ENCODE peak calls at places on chromosomes 1 and 21, in ten cellular contexts. R, V, K, O, A, T, J, I, Q and E are unnamed samples.

GRCh38 chr1:174818951-174819350 is 180.8 kb upstream of the CACYBP start:
- DNase-seq in R (no peak), V (no peak), K (no peak), O (no peak), A (no peak), T (no peak), J (peak; percentile 18), I (peak; percentile 62), Q (peak; percentile 37), E (no peak)

GRCh38 chr1:20411196-20411980 is 74.6 kb downstream of the CAMK2N1 start:
- DNase-seq in R (no peak), V (peak; percentile 58), K (no peak), O (no peak), A (no peak), T (no peak), J (peak; percentile 98), I (peak; percentile 94), Q (peak; percentile 99), E (peak; percentile 68)

GRCh38 chr21:38511662-38512243 is 13.5 kb upstream of the ERG start:
- DNase-seq in R (no peak), V (no peak), K (no peak), O (no peak), A (no peak), T (no peak), J (no peak), I (peak; percentile 9), Q (no peak), E (no peak)

GRCh38 chr1:204398197-204399125 is 13.2 kb downstream of the PPP1R15B start:
- DNase-seq in R (no peak), V (no peak), K (peak; percentile 89), O (no peak), A (peak; percentile 79), T (peak; percentile 82), J (peak; percentile 75), I (peak; percentile 100), Q (peak; percentile 72), E (peak; percentile 76)

GRCh38 chr1:212980123-212980800 is 29.9 kb downstream of the VASH2 start:
- DNase-seq in R (no peak), V (no peak), K (peak; percentile 76), O (no peak), A (no peak), T (no peak), J (peak; percentile 54), I (no peak), Q (peak; percentile 48), E (no peak)

GRCh38 chr1:9384751-9385245 is 92.1 kb downstream of the SPSB1 start:
- DNase-seq in R (no peak), V (no peak), K (no peak), O (peak; percentile 61), A (no peak), T (no peak), J (no peak), I (no peak), Q (no peak), E (no peak)

GRCh38 chr21:26280715-26281310 is 110.2 kb upstream of the APP start:
- DNase-seq in R (no peak), V (no peak), K (peak; percentile 33), O (no peak), A (no peak), T (no peak), J (peak; percentile 51), I (peak; percentile 19), Q (peak; percentile 0), E (peak; percentile 9)

GRCh38 chr1:202577381-202577780 is 132.9 kb downstream of the SYT2 start:
- DNase-seq in R (no peak), V (no peak), K (no peak), O (no peak), A (no peak), T (no peak), J (peak; percentile 64), I (no peak), Q (peak; percentile 42), E (no peak)

GRCh38 chr1:228267962-228268890 is 60.4 kb downstream of the OBSCN start:
- DNase-seq in R (no peak), V (no peak), K (no peak), O (no peak), A (no peak), T (no peak), J (no peak), I (no peak), Q (no peak), E (no peak)

GRCh38 chr1:1085171-1085841 is 11.2 kb upstream of the RNF223 start:
- DNase-seq in R (no peak), V (no peak), K (no peak), O (peak; percentile 13), A (no peak), T (peak; percentile 63), J (no peak), I (no peak), Q (no peak), E (no peak)

GRCh38 chr1:66292944-66293343 is 241.0 kb upstream of the SGIP1 start:
- DNase-seq in R (peak; percentile 57), V (no peak), K (no peak), O (no peak), A (no peak), T (no peak), J (peak; percentile 58), I (peak; percentile 85), Q (no peak), E (no peak)

GRCh38 chr1:165873481-165873880 is 46.1 kb downstream of the UCK2 start:
- DNase-seq in R (no peak), V (no peak), K (no peak), O (no peak), A (no peak), T (no peak), J (no peak), I (no peak), Q (no peak), E (no peak)

DNA sequence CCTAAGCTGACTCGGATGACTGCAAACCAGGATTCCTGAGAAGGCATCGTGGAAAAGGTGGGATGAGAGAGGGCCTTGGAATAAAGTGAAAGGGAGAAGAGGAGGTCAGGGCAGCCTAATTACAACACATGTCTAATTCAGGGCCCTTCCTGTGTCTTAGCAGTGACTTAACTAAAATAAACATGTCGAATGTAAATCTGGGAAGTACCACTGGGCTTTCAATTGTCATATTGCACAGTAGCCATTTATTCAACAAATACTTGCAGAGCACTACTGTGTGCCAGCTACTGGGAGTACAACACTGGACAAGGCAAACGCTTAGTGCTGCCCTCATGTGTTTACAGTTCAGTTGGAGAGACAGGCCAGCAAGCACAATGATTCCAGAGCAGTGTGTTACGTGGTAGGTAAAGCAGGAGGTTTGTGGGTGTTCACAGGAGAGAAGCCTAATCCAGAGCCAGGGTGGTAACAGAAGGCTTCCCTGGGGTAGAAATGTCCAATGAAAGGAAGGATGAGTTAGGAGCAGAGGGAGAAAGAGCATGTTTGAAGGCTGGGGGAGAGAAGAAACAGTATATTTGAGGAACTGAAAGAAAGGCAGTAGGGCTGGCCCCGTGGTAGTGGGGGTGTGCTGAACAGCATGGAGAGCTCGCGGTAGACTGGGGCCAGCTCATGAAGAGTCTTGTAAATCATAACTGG is 38.0 kb upstream of the RASAL2 start:
- DNase-seq in R (no peak), V (no peak), K (peak; percentile 45), O (no peak), A (peak; percentile 38), T (peak; percentile 67), J (no peak), I (peak; percentile 54), Q (peak; percentile 37), E (no peak)
- TF ChIP-seq CTCF in R (no peak), V (no peak), K (no peak), O (no peak), A (no peak), T (no peak), J (no peak), I (peak; percentile 51), Q (peak; percentile 10), E (no peak)

GRCh38 chr1:24133819-24134218 is 9.1 kb downstream of the IL22RA1 start:
- DNase-seq in R (no peak), V (no peak), K (no peak), O (no peak), A (no peak), T (no peak), J (no peak), I (no peak), Q (no peak), E (no peak)
- H3K4me3 ChIP-seq in R (no peak overlapping the region), V (no peak overlapping the region), K (no peak overlapping the region), O (no peak overlapping the region), A (no peak overlapping the region), T (no peak overlapping the region), J (no peak overlapping the region), I (no peak overlapping the region), Q (no peak overlapping the region), E (no peak overlapping the region)

GRCh38 chr1:157776971-157777386 is at the start of gene FCRL2:
- DNase-seq in R (no peak), V (no peak), K (no peak), O (no peak), A (peak; percentile 22), T (no peak), J (no peak), I (no peak), Q (no peak), E (no peak)

GRCh38 chr1:157771666-157772425 is 5.1 kb downstream of the FCRL2 start:
- DNase-seq in R (no peak), V (no peak), K (no peak), O (no peak), A (no peak), T (no peak), J (no peak), I (peak; percentile 53), Q (no peak), E (no peak)

GRCh38 chr1:157774412-157774811 is 2.5 kb downstream of the FCRL2 start:
- DNase-seq in R (no peak), V (no peak), K (no peak), O (no peak), A (no peak), T (no peak), J (no peak), I (no peak), Q (no peak), E (no peak)

GRCh38 chr1:157775101-157775870 is 1.6 kb downstream of the FCRL2 start:
- DNase-seq in R (no peak), V (no peak), K (no peak), O (no peak), A (no peak), T (no peak), J (no peak), I (no peak), Q (no peak), E (no peak)

DNA sequence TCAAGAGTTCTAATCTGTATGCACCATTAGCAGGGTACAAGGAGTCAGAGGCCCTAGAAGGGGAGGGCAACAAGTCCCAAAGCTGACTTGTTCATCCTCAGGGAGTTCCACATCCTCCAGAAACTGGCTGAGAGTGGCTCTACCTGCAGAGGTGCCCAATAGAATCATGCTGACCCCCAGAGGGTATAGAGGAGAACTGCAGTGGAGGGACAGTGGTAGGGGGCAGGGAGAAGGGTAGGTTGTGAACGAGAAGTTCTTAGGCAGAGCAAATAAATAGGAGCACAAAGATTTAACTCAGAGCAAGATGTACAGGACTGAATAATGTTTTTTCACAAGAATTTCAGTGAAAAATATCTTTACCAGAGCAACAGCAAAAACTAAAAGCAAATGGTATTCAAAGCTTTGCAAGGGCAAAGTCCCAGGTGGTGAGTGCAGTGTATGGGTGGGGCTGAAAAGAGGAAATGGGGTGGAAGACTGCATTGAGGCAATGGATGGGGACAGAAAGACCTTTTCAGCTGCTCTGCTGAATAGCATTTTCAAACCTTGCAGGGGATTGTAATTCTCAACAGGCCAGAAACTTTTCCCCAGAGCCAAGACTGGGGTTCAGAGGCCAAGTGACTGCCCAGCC is 3.1 kb downstream of the FCRL2 start:
- DNase-seq in R (no peak), V (no peak), K (peak; percentile 64), O (no peak), A (peak; percentile 37), T (no peak), J (no peak), I (peak; percentile 10), Q (no peak), E (no peak)
- TF ChIP-seq CTCF in R (no peak), V (no peak), K (peak; percentile 65), O (no peak), A (peak; percentile 60), T (no peak), J (no peak), I (peak; percentile 46), Q (no peak), E (peak; percentile 10)

GRCh38 chr21:36915014-36915700 is 51.3 kb downstream of the HLCS start:
- DNase-seq in R (no peak), V (no peak), K (no peak), O (no peak), A (no peak), T (no peak), J (no peak), I (no peak), Q (no peak), E (no peak)
- H3K4me3 ChIP-seq in R (no peak overlapping the region), V (no peak overlapping the region), K (no peak overlapping the region), O (no peak overlapping the region), A (no peak overlapping the region), T (no peak overlapping the region), J (no peak overlapping the region), I (no peak overlapping the region), Q (no peak overlapping the region), E (no peak overlapping the region)